ENCODE peak calls at places on chromosomes 11 and 22, in eight cellular contexts. R, Z, T, K, Y, F, I and M are unnamed samples.

GRCh38 chr11:34426766-34427170 is 12.0 kb upstream of the CAT start:
- DNase-seq in R (no peak), Z (no peak), T (no peak), K (no peak), Y (no peak), F (no peak), I (no peak), M (no peak)

GRCh38 chr11:57249384-57250319 is 12.6 kb upstream of the APLNR start:
- DNase-seq in R (peak; percentile 43), Z (no peak), T (peak; percentile 78), K (peak; percentile 23), Y (peak; percentile 81), F (peak; percentile 76), I (no peak), M (peak; percentile 74)

GRCh38 chr11:94678901-94679300 is 89.3 kb upstream of the AMOTL1 start:
- DNase-seq in R (no peak), Z (no peak), T (no peak), K (no peak), Y (no peak), F (no peak), I (no peak), M (no peak)

GRCh38 chr22:45612451-45612901 is 59.2 kb upstream of the ATXN10 start:
- DNase-seq in R (peak; percentile 50), Z (peak; percentile 26), T (no peak), K (peak; percentile 21), Y (peak; percentile 78), F (peak; percentile 61), I (no peak), M (peak; percentile 64)

GRCh38 chr11:59173080-59173963 is 1.4 kb downstream of the DTX4 start:
- DNase-seq in R (peak; percentile 16), Z (no peak), T (peak; percentile 67), K (no peak), Y (peak; percentile 67), F (peak; percentile 58), I (no peak), M (no peak)

GRCh38 chr11:129828301-129828836 is 12.7 kb downstream of the TMEM45B start:
- DNase-seq in R (no peak), Z (no peak), T (no peak), K (no peak), Y (no peak), F (no peak), I (no peak), M (no peak)

GRCh38 chr22:26975381-26975780 is 318.0 kb downstream of the MIAT start:
- DNase-seq in R (no peak), Z (no peak), T (no peak), K (no peak), Y (no peak), F (no peak), I (no peak), M (no peak)

GRCh38 chr11:1829039-1829820 is 5.6 kb upstream of the SYT8 start:
- DNase-seq in R (no peak), Z (no peak), T (no peak), K (no peak), Y (no peak), F (no peak), I (peak; percentile 95), M (no peak)

GRCh38 chr22:49307870-49308269 is 519.8 kb downstream of the BRD1 start:
- DNase-seq in R (no peak), Z (no peak), T (peak; percentile 14), K (no peak), Y (peak; percentile 48), F (no peak), I (peak; percentile 47), M (peak; percentile 34)

GRCh38 chr11:91220476-91221202 is 997.8 kb upstream of the CHORDC1 start:
- DNase-seq in R (no peak), Z (no peak), T (no peak), K (no peak), Y (no peak), F (no peak), I (no peak), M (no peak)

GRCh38 chr11:74269161-74269809 is 42.2 kb downstream of the P4HA3 start:
- DNase-seq in R (peak; percentile 19), Z (no peak), T (no peak), K (no peak), Y (no peak), F (no peak), I (no peak), M (no peak)

GRCh38 chr11:117345039-117345438 is 17.4 kb downstream of the CEP164 start:
- DNase-seq in R (no peak), Z (no peak), T (no peak), K (no peak), Y (no peak), F (no peak), I (no peak), M (no peak)

GRCh38 chr22:36497910-36498669 is 8.8 kb downstream of the FOXRED2 start:
- DNase-seq in R (no peak), Z (no peak), T (no peak), K (no peak), Y (no peak), F (no peak), I (no peak), M (no peak)